ENCODE peak calls at places on chromosome 16, in four cellular contexts. H, M, F and U are unnamed samples.
A peak's percentile ranks its signal among the peaks of the same experiment; 100 is the strongest.

GRCh38 chr16:87955302-87956168 is 4.3 kb downstream of the BANP start:
- DNase-seq in M (no peak), H (no peak), F (no peak), U (no peak)

GRCh38 chr16:31134625-31135534 is 647 bp downstream of the PRSS8 start:
- DNase-seq in H (no peak), F (peak; percentile 64), M (peak; percentile 28), U (no peak)

GRCh38 chr16:88118376-88118775 is 167.1 kb downstream of the BANP start:
- DNase-seq in M (no peak), H (no peak), F (no peak), U (no peak)

GRCh38 chr16:50609049-50609832 is 61.0 kb downstream of the NKD1 start:
- DNase-seq in H (no peak), M (no peak), F (no peak), U (no peak)

GRCh38 chr16:55465077-55465896 is 13.7 kb upstream of the MMP2 start:
- DNase-seq in M (peak; percentile 97), F (peak; percentile 88), H (peak; percentile 91), U (peak; percentile 91)

GRCh38 chr16:87464691-87465300 is 28.0 kb downstream of the ZCCHC14 start:
- DNase-seq in M (no peak), F (no peak), H (peak; percentile 80), U (no peak)

GRCh38 chr16:12120331-12120981 is 143.9 kb downstream of the SNX29 start:
- DNase-seq in F (no peak), M (peak; percentile 63), H (no peak), U (no peak)

GRCh38 chr16:87561200-87562105 is 40.9 kb upstream of the JPH3 start:
- DNase-seq in F (no peak), H (no peak), M (no peak), U (no peak)

GRCh38 chr16:2019500-2019899 is at the start of gene NPW:
- DNase-seq in H (no peak), M (peak; percentile 53), F (no peak), U (no peak)

GRCh38 chr16:19781196-19781595 is 63.1 kb downstream of the IQCK start:
- DNase-seq in F (no peak), M (no peak), H (no peak), U (no peak)

GRCh38 chr16:57786632-57787518 is 15.4 kb downstream of the KIFC3 start:
- DNase-seq in M (no peak), H (peak; percentile 65), F (no peak), U (no peak)

GRCh38 chr16:74586948-74587347 is 20.0 kb downstream of the GLG1 start:
- DNase-seq in F (no peak), H (no peak), M (no peak), U (no peak)

GRCh38 chr16:49622421-49623402 is 233.2 kb downstream of the ZNF423 start:
- DNase-seq in M (no peak), F (no peak), H (peak; percentile 11), U (no peak)

GRCh38 chr16:13507530-13507929 is 412.4 kb upstream of the ERCC4 start:
- DNase-seq in F (peak; percentile 11), H (no peak), M (no peak), U (no peak)

DNA sequence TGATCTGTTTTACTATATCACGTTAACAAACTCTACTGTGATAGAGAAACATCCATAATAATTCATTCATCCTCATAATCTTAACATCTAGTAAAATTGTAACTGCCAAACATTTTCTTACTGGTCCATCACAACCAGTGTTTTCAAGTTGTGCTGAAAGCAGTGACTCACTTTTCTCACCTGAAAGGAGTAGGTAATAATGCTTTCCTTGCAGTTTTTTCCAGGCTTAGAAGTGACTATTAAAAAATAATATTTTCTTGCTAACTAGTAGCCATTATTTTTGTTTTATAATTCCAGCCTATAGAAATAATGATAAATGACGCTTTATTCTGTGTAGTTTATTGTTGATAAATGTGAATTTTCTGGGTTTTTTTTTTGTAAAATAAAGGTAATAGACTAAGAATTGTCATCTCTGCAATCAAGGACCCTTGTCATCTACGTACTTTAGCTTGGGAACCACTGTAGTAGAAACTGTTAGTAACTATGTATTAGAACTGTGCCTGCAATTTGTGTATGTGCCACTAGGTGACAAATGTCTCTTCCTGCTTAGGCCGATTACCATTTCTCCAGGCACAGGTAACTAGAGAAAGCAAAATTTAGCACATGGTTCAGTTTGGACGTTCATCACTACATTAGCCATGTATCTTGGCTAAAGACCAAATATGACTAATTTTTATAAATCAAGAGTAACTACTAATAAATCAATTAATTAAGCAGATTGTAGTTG is 409.4 kb upstream of the ERCC4 start:
- DNase-seq in H (no peak), M (no peak), F (no peak), U (no peak)
- TF ChIP-seq CTCF in H (no peak), M (peak; percentile 42), F (no peak), U (peak; percentile 47)

GRCh38 chr16:726188-726437 is 130 bp downstream of the CCDC78 start:
- DNase-seq in F (no peak), H (no peak), M (no peak), U (no peak)
- TF ChIP-seq CTCF in F (no peak), H (no peak), M (no peak), U (no peak)

DNA sequence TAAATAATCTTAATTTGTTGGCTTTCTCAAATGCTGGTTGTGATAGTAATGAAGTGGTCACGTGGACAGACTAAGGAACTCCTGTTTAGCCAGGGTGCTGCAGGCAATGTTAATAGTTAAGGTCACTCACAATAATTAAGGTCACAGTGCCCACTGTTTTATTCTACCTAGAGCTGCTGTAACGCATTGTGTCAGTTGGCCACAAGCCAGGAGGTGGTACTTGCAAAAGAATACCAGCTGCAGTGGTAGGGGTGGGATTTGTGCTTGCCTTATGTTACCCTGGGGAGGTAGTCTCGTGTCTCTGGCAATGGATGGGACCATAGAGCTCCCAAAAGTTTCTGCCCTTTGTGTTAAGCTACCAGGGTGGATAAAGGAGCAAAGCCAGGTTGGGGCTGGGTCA is 969.1 kb upstream of the CDH8 start:
- DNase-seq in H (no peak), M (no peak), F (no peak), U (no peak)
- TF ChIP-seq CTCF in H (no peak), M (no peak), F (no peak), U (no peak)

GRCh38 chr16:27676807-27677206 is 126.9 kb downstream of the KATNIP start:
- DNase-seq in F (no peak), M (no peak), H (no peak), U (no peak)
- TF ChIP-seq CTCF in F (no peak), M (no peak), H (no peak), U (no peak)

DNA sequence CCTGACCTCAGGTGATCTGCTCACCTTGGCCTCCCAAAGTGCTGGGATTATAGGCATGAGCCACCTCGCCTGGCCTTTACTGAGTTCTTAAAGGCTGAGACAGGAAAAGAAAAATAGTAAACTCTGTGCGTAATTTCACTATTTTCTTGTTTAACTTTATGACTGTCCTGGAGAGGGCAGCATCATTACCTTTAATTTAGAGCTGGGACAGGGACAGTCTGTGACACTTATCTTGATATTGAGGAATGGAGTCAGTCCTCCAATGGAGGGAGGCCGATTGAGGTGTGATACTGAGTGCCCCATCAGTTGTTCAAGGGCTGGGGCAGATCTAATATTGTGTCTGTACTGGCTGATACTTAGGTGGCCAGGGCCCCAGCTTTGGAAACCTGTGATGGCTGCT is 21.5 kb upstream of the SPN start:
- DNase-seq in F (no peak), M (no peak), H (no peak), U (no peak)
- TF ChIP-seq CTCF in F (no peak), M (no peak), H (no peak), U (no peak)

GRCh38 chr16:67407176-67407787 is 9.0 kb downstream of the ZDHHC1 start:
- DNase-seq in H (no peak), F (no peak), M (no peak), U (no peak)

GRCh38 chr16:67409631-67410030 is 6.6 kb downstream of the ZDHHC1 start:
- DNase-seq in M (no peak), H (no peak), F (no peak), U (no peak)

GRCh38 chr16:67406628-67407027 is 9.6 kb downstream of the ZDHHC1 start:
- DNase-seq in F (no peak), H (peak; percentile 74), M (no peak), U (no peak)

GRCh38 chr16:67406111-67406593 is 10.1 kb downstream of the ZDHHC1 start:
- DNase-seq in F (no peak), H (peak; percentile 63), M (no peak), U (no peak)

DNA sequence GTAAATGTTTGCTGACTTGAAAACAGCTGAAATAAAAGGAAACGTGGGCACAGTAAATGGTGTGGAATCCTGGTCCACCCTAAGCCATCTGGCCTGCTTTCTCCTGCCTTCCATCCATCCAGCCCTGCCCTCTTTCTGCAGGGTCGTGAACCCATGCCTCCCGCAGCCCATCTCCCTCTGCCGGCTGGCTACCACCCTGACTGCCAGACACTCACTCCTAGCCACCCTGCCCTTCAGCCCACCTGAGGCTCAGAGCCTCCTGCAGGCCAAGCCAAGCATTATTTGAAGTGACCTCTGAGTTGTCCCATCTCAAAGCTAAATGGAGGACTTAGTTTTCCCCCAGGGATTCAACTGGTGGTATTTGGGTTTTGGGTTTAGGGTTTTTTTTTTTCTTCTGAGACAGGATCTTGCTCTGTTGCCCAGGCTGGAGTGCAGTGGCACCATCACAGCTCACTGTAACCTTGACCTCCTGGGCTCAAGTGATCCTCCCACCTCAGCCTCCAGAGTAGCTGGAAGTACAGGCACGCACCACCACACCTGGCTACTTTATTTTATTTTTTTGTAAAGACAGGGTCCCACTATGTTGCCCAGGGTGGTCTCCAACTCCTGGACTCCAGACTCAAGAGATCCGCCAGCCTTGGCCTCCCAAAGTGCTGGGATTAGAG is 8.4 kb downstream of the ZDHHC1 start:
- DNase-seq in M (no peak), H (no peak), F (no peak), U (no peak)
- TF ChIP-seq CTCF in M (no peak), H (no peak), F (no peak), U (no peak)

GRCh38 chr16:77975942-77976341 is 46.4 kb upstream of the CLEC3A start:
- DNase-seq in F (no peak), M (no peak), H (no peak), U (no peak)
- TF ChIP-seq CTCF in F (no peak), M (no peak), H (no peak), U (no peak)

DNA sequence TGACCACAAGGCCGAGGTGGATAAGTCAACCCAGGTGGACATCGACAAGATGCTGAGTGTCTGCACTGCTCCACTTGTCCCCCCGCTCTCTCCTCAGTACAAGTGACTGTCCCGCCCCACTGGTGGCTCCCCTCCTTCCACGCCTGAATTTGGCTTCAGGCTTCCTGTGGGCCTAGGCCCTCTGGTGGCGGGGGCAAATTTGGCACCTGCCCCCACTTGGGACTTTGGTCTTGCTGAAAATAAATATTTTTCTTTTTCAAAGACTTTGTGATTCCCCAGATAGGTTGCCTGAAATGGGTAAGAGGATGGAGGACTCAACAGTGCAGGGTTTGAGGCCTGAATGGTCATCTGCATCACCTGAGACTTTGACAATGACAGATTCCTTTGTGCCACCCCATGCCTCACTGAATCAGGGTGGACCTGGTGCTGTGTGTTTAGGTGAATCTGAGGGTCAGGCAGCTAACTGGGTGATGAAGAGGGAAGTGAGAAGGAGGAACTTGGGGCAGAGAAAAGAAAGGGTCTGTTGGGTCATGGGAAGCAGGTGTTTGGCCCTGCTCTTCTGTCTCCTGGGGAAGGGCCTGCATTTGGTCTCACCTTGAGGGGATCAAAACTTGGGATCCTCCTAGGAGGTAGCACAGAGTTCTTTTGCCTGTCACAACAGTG is 2.0 kb downstream of the C16orf86 start:
- DNase-seq in F (no peak), M (no peak), H (no peak), U (no peak)
- TF ChIP-seq CTCF in F (no peak), M (no peak), H (no peak), U (no peak)